ENCODE peak calls at places on chromosomes 4 and X, in four cellular contexts. One of them, this sample, is unnamed.

GRCh38 chrX:105167233-105167632 is 53.3 kb downstream of the TEX13A start:
- DNase-seq in GM12878: no peak
- DNase-seq in HepG2: no peak
- DNase-seq in SK-N-SH: no peak
- DNase-seq in this sample: no peak

GRCh38 chrX:129744881-129745321 is 6.1 kb downstream of the XPNPEP2 start:
- DNase-seq in GM12878: no peak
- DNase-seq in SK-N-SH: no peak
- DNase-seq in HepG2: no peak
- DNase-seq in this sample: no peak

GRCh38 chr4:185782523-185782922 is 29.5 kb downstream of the SORBS2 start:
- DNase-seq in HepG2: peak; percentile 76
- DNase-seq in GM12878: no peak
- DNase-seq in SK-N-SH: peak; percentile 28
- DNase-seq in this sample: peak; percentile 3

GRCh38 chrX:132602701-132603100 is 113.9 kb upstream of the MBNL3 start:
- DNase-seq in HepG2: peak; percentile 34
- DNase-seq in GM12878: no peak
- DNase-seq in SK-N-SH: no peak
- DNase-seq in this sample: no peak

GRCh38 chrX:48719958-48720357 is 23.4 kb downstream of the SUV39H1 start:
- DNase-seq in SK-N-SH: no peak
- DNase-seq in GM12878: no peak
- DNase-seq in HepG2: no peak
- DNase-seq in this sample: no peak

GRCh38 chr4:211033-211511 is 86.8 kb downstream of the ZNF718 start:
- DNase-seq in SK-N-SH: no peak
- DNase-seq in GM12878: peak; percentile 28
- DNase-seq in HepG2: no peak
- DNase-seq in this sample: no peak

GRCh38 chr4:145481164-145481941 is at the start of gene SMAD1:
- DNase-seq in SK-N-SH: peak; percentile 88
- DNase-seq in GM12878: no peak
- DNase-seq in HepG2: peak; percentile 53
- DNase-seq in this sample: peak; percentile 28

GRCh38 chrX:24257011-24257410 is 56.9 kb downstream of the SUPT20HL2 start:
- DNase-seq in SK-N-SH: no peak
- DNase-seq in HepG2: no peak
- DNase-seq in GM12878: no peak
- DNase-seq in this sample: no peak

GRCh38 chr4:158302076-158302866 is 92.0 kb downstream of the TMEM144 start:
- DNase-seq in SK-N-SH: no peak
- DNase-seq in HepG2: no peak
- DNase-seq in GM12878: no peak
- DNase-seq in this sample: no peak

GRCh38 chr4:13541720-13542576 is 2.4 kb downstream of the NKX3-2 start:
- DNase-seq in HepG2: no peak
- DNase-seq in GM12878: no peak
- DNase-seq in SK-N-SH: peak; percentile 58
- DNase-seq in this sample: no peak

GRCh38 chr4:119726505-119726904 is 97.9 kb upstream of the PDE5A start:
- DNase-seq in HepG2: no peak
- DNase-seq in SK-N-SH: no peak
- DNase-seq in GM12878: no peak
- DNase-seq in this sample: no peak

GRCh38 chrX:106897259-106897658 is 5.9 kb downstream of the RIPPLY1 start:
- DNase-seq in GM12878: no peak
- DNase-seq in HepG2: no peak
- DNase-seq in SK-N-SH: no peak
- DNase-seq in this sample: peak; percentile 54

GRCh38 chr4:1246901-1247810 is 1.8 kb downstream of the CTBP1 start:
- DNase-seq in SK-N-SH: peak; percentile 64
- DNase-seq in HepG2: no peak
- DNase-seq in GM12878: no peak
- DNase-seq in this sample: no peak

GRCh38 chr4:177177446-177178160 is 132.1 kb upstream of the NEIL3 start:
- DNase-seq in SK-N-SH: no peak
- DNase-seq in GM12878: no peak
- DNase-seq in HepG2: no peak
- DNase-seq in this sample: no peak

GRCh38 chr4:138562544-138562961 is 320.4 kb upstream of the SLC7A11 start:
- DNase-seq in GM12878: peak; percentile 21
- DNase-seq in HepG2: no peak
- DNase-seq in SK-N-SH: no peak
- DNase-seq in this sample: no peak

GRCh38 chr4:138561906-138562305 is 319.8 kb upstream of the SLC7A11 start:
- DNase-seq in HepG2: no peak
- DNase-seq in GM12878: no peak
- DNase-seq in SK-N-SH: no peak
- DNase-seq in this sample: no peak

GRCh38 chr4:138560448-138560847 is 318.3 kb upstream of the SLC7A11 start:
- DNase-seq in HepG2: no peak
- DNase-seq in GM12878: no peak
- DNase-seq in SK-N-SH: no peak
- DNase-seq in this sample: no peak

GRCh38 chr4:138558886-138559285 is 316.7 kb upstream of the SLC7A11 start:
- DNase-seq in HepG2: no peak
- DNase-seq in SK-N-SH: no peak
- DNase-seq in GM12878: no peak
- DNase-seq in this sample: no peak

GRCh38 chr4:138561276-138561880 is 319.2 kb upstream of the SLC7A11 start:
- DNase-seq in HepG2: no peak
- DNase-seq in GM12878: no peak
- DNase-seq in SK-N-SH: no peak
- DNase-seq in this sample: no peak
- H3K4me2 ChIP-seq in HepG2: no peak overlapping the region
- H3K4me2 ChIP-seq in GM12878: no peak overlapping the region
- H3K4me2 ChIP-seq in SK-N-SH: no peak overlapping the region
- H3K4me2 ChIP-seq in this sample: no peak overlapping the region

DNA sequence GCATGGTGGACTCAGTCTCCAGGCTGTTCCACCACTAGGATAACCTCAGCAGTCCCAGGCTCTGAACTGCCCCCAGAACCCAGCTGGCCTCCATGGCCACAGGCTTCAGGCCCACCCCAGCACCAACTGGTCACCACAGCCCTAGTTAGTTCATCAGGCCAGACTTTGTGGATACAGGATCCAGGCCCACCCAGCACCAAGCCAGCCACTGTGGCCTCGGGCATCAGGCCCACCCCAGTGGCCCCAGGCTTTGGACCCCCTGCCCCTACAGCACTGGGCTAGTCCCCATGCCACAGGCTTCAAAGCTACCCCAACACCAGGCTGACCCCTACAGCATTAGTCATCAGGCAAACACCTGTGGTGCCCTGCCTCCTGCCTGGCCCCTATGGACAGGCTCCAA is 50.0 kb downstream of the ZCCHC13 start:
- DNase-seq in SK-N-SH: no peak
- DNase-seq in GM12878: no peak
- DNase-seq in HepG2: no peak
- DNase-seq in this sample: no peak
- TF ChIP-seq PBX3 in SK-N-SH: no peak
- TF ChIP-seq PBX3 in GM12878: no peak
- TF ChIP-seq PBX3 in HepG2: no peak
- TF ChIP-seq PBX3 in this sample: no peak

DNA sequence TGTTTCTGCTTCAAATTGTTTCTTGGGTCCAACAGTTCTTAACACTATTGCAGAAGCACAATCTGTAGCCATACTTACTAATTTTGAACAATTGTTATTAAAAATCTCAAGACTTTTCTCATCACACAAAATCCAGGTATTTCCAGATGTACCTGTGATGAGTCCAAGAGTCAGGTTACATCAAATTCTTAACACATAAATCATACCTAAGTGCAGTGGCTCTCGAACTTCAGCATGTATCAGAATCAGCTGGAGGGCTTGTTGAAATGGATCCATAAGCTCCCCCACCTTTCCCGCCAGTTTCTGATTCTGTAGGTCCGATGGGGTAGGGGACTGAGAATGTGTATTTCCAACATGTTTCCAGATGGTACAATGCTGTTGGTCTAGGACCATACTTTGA is 10.6 kb downstream of the FAM120C start:
- DNase-seq in SK-N-SH: no peak
- DNase-seq in HepG2: no peak
- DNase-seq in GM12878: no peak
- DNase-seq in this sample: no peak
- H3K4me2 ChIP-seq in SK-N-SH: no peak overlapping the region
- H3K4me2 ChIP-seq in HepG2: no peak overlapping the region
- H3K4me2 ChIP-seq in GM12878: no peak overlapping the region
- H3K4me2 ChIP-seq in this sample: no peak overlapping the region

DNA sequence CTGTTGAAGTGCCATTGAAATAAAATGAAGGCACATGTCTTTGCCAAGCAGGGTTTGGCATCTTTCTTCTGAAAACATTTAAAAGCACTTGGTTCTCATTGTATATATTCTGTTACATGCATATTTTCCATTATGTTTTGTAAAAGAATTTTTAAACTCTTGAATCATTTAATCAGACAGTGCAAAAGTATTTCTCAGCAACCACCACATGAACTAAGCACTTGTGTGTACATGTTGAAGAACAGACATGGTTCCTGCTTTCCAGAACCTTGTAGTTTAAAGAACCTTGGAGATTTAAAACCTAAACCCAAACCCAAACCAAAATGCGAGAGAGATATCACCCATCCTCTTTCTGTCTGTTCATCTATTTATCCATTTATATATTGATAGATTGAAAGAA is 220.3 kb upstream of the GIMD1 start:
- DNase-seq in HepG2: no peak
- DNase-seq in GM12878: no peak
- DNase-seq in SK-N-SH: no peak
- DNase-seq in this sample: no peak
- TF ChIP-seq PBX3 in HepG2: no peak
- TF ChIP-seq PBX3 in GM12878: no peak
- TF ChIP-seq PBX3 in SK-N-SH: no peak
- TF ChIP-seq PBX3 in this sample: no peak

GRCh38 chrX:118964252-118964651 is 10.2 kb upstream of the LONRF3 start:
- DNase-seq in GM12878: no peak
- DNase-seq in HepG2: no peak
- DNase-seq in SK-N-SH: no peak
- DNase-seq in this sample: no peak
- H3K4me2 ChIP-seq in GM12878: no peak overlapping the region
- H3K4me2 ChIP-seq in HepG2: no peak overlapping the region
- H3K4me2 ChIP-seq in SK-N-SH: no peak overlapping the region
- H3K4me2 ChIP-seq in this sample: no peak overlapping the region

GRCh38 chrX:153510383-153510782 is 7.1 kb upstream of the ATP2B3 start:
- DNase-seq in HepG2: no peak
- DNase-seq in GM12878: no peak
- DNase-seq in SK-N-SH: no peak
- DNase-seq in this sample: no peak
- TF ChIP-seq PBX3 in HepG2: no peak
- TF ChIP-seq PBX3 in GM12878: no peak
- TF ChIP-seq PBX3 in SK-N-SH: no peak
- TF ChIP-seq PBX3 in this sample: no peak

GRCh38 chrX:9942086-9942485 is 25.1 kb upstream of the CLDN34 start:
- DNase-seq in SK-N-SH: no peak
- DNase-seq in HepG2: no peak
- DNase-seq in GM12878: peak; percentile 69
- DNase-seq in this sample: no peak
- H3K4me2 ChIP-seq in SK-N-SH: no peak overlapping the region
- H3K4me2 ChIP-seq in HepG2: no peak overlapping the region
- H3K4me2 ChIP-seq in GM12878: no peak overlapping the region
- H3K4me2 ChIP-seq in this sample: no peak overlapping the region

GRCh38 chr4:122873146-122873545 is 46.5 kb downstream of the FGF2 start:
- DNase-seq in SK-N-SH: no peak
- DNase-seq in HepG2: no peak
- DNase-seq in GM12878: no peak
- DNase-seq in this sample: peak; percentile 16

GRCh38 chr4:122876456-122876855 is 45.9 kb downstream of the NUDT6 start:
- DNase-seq in GM12878: no peak
- DNase-seq in SK-N-SH: no peak
- DNase-seq in HepG2: no peak
- DNase-seq in this sample: no peak

GRCh38 chr4:122873752-122874151 is 47.1 kb downstream of the FGF2 start:
- DNase-seq in GM12878: no peak
- DNase-seq in SK-N-SH: no peak
- DNase-seq in HepG2: no peak
- DNase-seq in this sample: peak; percentile 51

GRCh38 chr4:122874194-122874593 is 47.6 kb downstream of the FGF2 start:
- DNase-seq in GM12878: no peak
- DNase-seq in HepG2: peak; percentile 5
- DNase-seq in SK-N-SH: no peak
- DNase-seq in this sample: no peak

DNA sequence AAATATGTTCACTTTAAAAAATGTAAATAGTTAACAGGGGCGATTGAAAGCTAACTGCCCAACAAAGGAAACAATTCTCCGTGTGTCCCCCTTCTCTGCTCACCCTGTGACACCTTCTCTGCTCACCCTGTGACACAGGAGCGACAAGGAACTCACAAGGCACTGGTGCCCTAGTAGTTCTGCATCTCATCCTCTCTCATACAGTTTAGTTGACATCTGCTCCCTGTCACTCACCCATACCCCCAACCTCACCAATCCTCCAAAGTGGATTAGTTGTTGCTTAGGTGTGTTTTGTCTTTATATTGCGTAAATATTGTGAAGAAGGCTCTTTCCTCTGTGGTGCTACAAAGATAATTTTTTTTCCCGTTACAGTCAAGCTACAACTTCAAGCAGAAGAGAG is 46.4 kb downstream of the NUDT6 start:
- DNase-seq in GM12878: no peak
- DNase-seq in HepG2: no peak
- DNase-seq in SK-N-SH: no peak
- DNase-seq in this sample: no peak
- TF ChIP-seq PBX3 in GM12878: no peak
- TF ChIP-seq PBX3 in HepG2: no peak
- TF ChIP-seq PBX3 in SK-N-SH: no peak
- TF ChIP-seq PBX3 in this sample: no peak

GRCh38 chrX:7347465-7347864 is 199.5 kb upstream of the PUDP start:
- DNase-seq in SK-N-SH: no peak
- DNase-seq in HepG2: no peak
- DNase-seq in GM12878: no peak
- DNase-seq in this sample: no peak
- H3K4me2 ChIP-seq in SK-N-SH: no peak overlapping the region
- H3K4me2 ChIP-seq in HepG2: no peak overlapping the region
- H3K4me2 ChIP-seq in GM12878: no peak overlapping the region
- H3K4me2 ChIP-seq in this sample: no peak overlapping the region

GRCh38 chr4:43425206-43425605 is 532.7 kb downstream of the GRXCR1 start:
- DNase-seq in GM12878: no peak
- DNase-seq in HepG2: no peak
- DNase-seq in SK-N-SH: no peak
- DNase-seq in this sample: no peak
- TF ChIP-seq PBX3 in GM12878: no peak
- TF ChIP-seq PBX3 in HepG2: no peak
- TF ChIP-seq PBX3 in SK-N-SH: no peak
- TF ChIP-seq PBX3 in this sample: no peak

This sample was measured in A549.